ENCODE peak calls at places on chromosome 4, in seven cellular contexts. H is H9, U is IMR-90, F is H1, Y is mesenchymal stem cell, A is mesendoderm, Q is trophoblast cell. G is an unnamed sample.

GRCh38 chr4:114180481-114180880 is 201.0 kb upstream of the ARSJ start:
- DNase-seq in Y (peak; percentile 72), H (peak; percentile 79), U (peak; percentile 85), A (peak; percentile 87), Q (no peak), F (peak; percentile 61), G (peak; percentile 32)

GRCh38 chr4:99868126-99868596 is 26.1 kb downstream of the LAMTOR3 start:
- DNase-seq in H (peak; percentile 32), U (peak; percentile 25), Y (peak; percentile 6), Q (peak; percentile 41), F (no peak), A (peak; percentile 64), G (no peak)

GRCh38 chr4:54658321-54659093 is 750 bp downstream of the KIT start:
- DNase-seq in Q (peak; percentile 35), Y (peak; percentile 67), U (peak; percentile 36), F (peak; percentile 78), A (peak; percentile 75), H (peak; percentile 54), G (peak; percentile 52)

GRCh38 chr4:153758688-153759406 is 977 bp downstream of the RNF175 start:
- DNase-seq in Q (no peak), A (peak; percentile 62), Y (no peak), U (no peak), F (no peak), H (no peak), G (no peak)

GRCh38 chr4:53929311-53929710 is 135.1 kb downstream of the CHIC2 start:
- DNase-seq in F (no peak), A (no peak), H (no peak), Y (no peak), U (peak; percentile 65), Q (no peak), G (no peak)

GRCh38 chr4:80322716-80323115 is 12.8 kb upstream of the CFAP299 start:
- DNase-seq in H (no peak), Y (peak; percentile 57), F (no peak), A (no peak), Q (no peak), U (peak; percentile 68), G (no peak)

GRCh38 chr4:118829107-118829506 is 6.8 kb downstream of the SEC24D start:
- DNase-seq in A (no peak), F (no peak), Y (no peak), Q (no peak), U (no peak), H (no peak), G (no peak)

GRCh38 chr4:155659168-155659567 is 7.5 kb upstream of the GUCY1A1 start:
- DNase-seq in A (no peak), Q (no peak), U (no peak), F (no peak), H (no peak), Y (no peak), G (no peak)

GRCh38 chr4:10963958-10964705 is 279.6 kb upstream of the CLNK start:
- DNase-seq in H (peak; percentile 39), Y (no peak), A (no peak), F (no peak), U (no peak), Q (no peak), G (peak; percentile 23)

GRCh38 chr4:76535603-76536380 is 100.8 kb downstream of the SHROOM3 start:
- DNase-seq in Q (no peak), U (peak; percentile 43), F (no peak), Y (peak; percentile 42), H (no peak), A (no peak), G (no peak)

GRCh38 chr4:7190278-7190594 is 2.1 kb upstream of the SORCS2 start:
- DNase-seq in U (no peak), F (no peak), H (no peak), Q (no peak), Y (no peak), A (no peak), G (no peak)

GRCh38 chr4:141905751-141906150 is 269.4 kb downstream of the IL15 start:
- DNase-seq in Q (peak; percentile 30), U (peak; percentile 80), F (no peak), A (no peak), Y (peak; percentile 16), H (no peak), G (no peak)

GRCh38 chr4:76486588-76487276 is 51.7 kb downstream of the SHROOM3 start:
- DNase-seq in Q (no peak), H (no peak), F (no peak), U (no peak), Y (no peak), A (no peak), G (no peak)

GRCh38 chr4:89157488-89158024 is 46.2 kb downstream of the TIGD2 start:
- DNase-seq in H (no peak), A (no peak), F (no peak), Q (no peak), U (no peak), Y (no peak), G (no peak)

GRCh38 chr4:59518005-59518823 is 1681.9 kb upstream of the ADGRL3 start:
- DNase-seq in Y (no peak), A (no peak), F (no peak), Q (no peak), U (no peak), H (peak; percentile 61), G (no peak)

GRCh38 chr4:160717848-160718247 is 1446.0 kb downstream of the FSTL5 start:
- DNase-seq in Y (no peak), H (no peak), F (no peak), A (no peak), U (no peak), Q (no peak), G (no peak)

GRCh38 chr4:150206265-150206664 is 128.0 kb downstream of the DCLK2 start:
- DNase-seq in U (no peak), F (no peak), A (peak; percentile 14), Y (no peak), Q (no peak), H (no peak), G (no peak)

GRCh38 chr4:74649193-74649592 is 145.1 kb downstream of the BTC start:
- DNase-seq in F (no peak), H (no peak), U (no peak), Q (no peak), A (no peak), Y (no peak), G (no peak)

DNA sequence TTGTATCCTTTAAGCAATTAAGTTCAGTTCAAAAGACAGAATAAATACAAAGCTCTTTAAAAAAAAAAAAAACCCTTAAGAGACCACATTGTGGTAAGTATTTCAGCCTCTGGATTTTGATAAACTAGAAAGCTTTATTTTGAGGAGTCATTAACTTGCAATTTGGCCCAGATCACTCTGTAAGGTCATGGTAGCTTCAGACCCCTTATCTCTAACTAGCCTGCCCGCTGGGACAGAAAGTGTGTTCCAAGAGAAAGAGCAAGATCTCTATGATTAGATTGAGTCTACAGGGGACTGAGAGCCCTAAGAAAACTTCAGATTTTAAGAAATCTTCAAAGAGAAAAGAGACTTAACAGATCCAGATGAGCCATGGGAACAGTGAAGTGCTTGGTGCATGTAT is 45.6 kb downstream of the GALNT7 start:
- DNase-seq in Y (no peak), U (no peak), H (no peak), Q (no peak), A (peak; percentile 74), F (no peak), G (no peak)
- H4K8ac ChIP-seq in Y (no peak overlapping the region), U (no peak overlapping the region), H (no peak overlapping the region), Q (no peak overlapping the region), A (no peak overlapping the region), F (no peak overlapping the region), G (no peak overlapping the region)

GRCh38 chr4:95288552-95288951 is 260.2 kb downstream of the UNC5C start:
- DNase-seq in F (no peak), U (no peak), Y (no peak), A (peak; percentile 19), H (no peak), Q (no peak), G (no peak)
- H4K8ac ChIP-seq in F (no peak overlapping the region), U (no peak overlapping the region), Y (no peak overlapping the region), A (no peak overlapping the region), H (no peak overlapping the region), Q (no peak overlapping the region), G (no peak overlapping the region)

GRCh38 chr4:66693694-66694093 is 851.6 kb downstream of the CENPC start:
- DNase-seq in F (no peak), Y (peak; percentile 27), H (no peak), Q (no peak), A (peak; percentile 51), U (no peak), G (no peak)
- H4K8ac ChIP-seq in F (no peak overlapping the region), Y (no peak overlapping the region), H (no peak overlapping the region), Q (no peak overlapping the region), A (no peak overlapping the region), U (no peak overlapping the region), G (no peak overlapping the region)

DNA sequence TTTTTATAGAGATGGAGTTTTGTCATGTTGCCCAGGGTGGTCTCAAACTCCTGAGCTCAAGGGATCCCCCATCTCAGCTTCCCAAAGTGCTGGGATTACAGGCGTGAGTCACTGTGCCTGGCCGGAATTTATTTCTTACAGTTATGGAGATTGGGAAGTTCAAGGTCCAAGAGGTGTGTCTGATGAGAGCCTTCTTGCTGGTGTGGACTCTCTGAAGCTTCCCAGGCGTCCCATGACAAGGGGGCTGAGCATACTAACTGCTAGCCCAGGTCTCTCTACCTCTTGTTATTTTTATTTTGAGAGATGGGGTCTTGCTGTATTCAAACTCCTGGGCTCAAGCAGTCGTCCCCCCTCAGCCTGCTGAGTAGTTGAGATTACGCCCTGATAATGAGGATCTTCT is 2.9 kb upstream of the NSD2 start:
- DNase-seq in A (no peak), Q (no peak), U (no peak), H (no peak), Y (no peak), F (no peak), G (no peak)
- H4K8ac ChIP-seq in A (no peak overlapping the region), Q (no peak overlapping the region), U (no peak overlapping the region), H (no peak overlapping the region), Y (no peak overlapping the region), F (no peak overlapping the region), G (no peak overlapping the region)

G was measured in neuronal stem cell.